ENCODE peak calls at places on chromosomes 2 and 18, in five cellular contexts. One of them, this sample, is unnamed.

GRCh38 chr2:232876071-232876977 is 6.3 kb downstream of the SNORC start:
- DNase-seq in stimulated activated CD4-positive, alpha-beta T cell treated with anti-CD3 and anti-CD28 coated beads, Interleukin-15, amount 100 ng/mL, for 48 hours: no peak
- DNase-seq in T-helper 2 cell: no peak
- DNase-seq in HAP-1: peak
- DNase-seq in ELF-1: no peak
- DNase-seq in this sample: peak

GRCh38 chr2:207437136-207437856 is 92.5 kb upstream of the CREB1 start:
- DNase-seq in ELF-1: no peak
- DNase-seq in T-helper 2 cell: no peak
- DNase-seq in stimulated activated CD4-positive, alpha-beta T cell treated with anti-CD3 and anti-CD28 coated beads, Interleukin-15, amount 100 ng/mL, for 48 hours: no peak
- DNase-seq in HAP-1: no peak
- DNase-seq in this sample: no peak

GRCh38 chr2:232300894-232301387 is 77.6 kb upstream of the ALPP start:
- DNase-seq in stimulated activated CD4-positive, alpha-beta T cell treated with anti-CD3 and anti-CD28 coated beads, Interleukin-15, amount 100 ng/mL, for 48 hours: no peak
- DNase-seq in ELF-1: no peak
- DNase-seq in HAP-1: no peak
- DNase-seq in T-helper 2 cell: no peak
- DNase-seq in this sample: no peak

GRCh38 chr2:11533278-11534077 is at the start of gene GREB1:
- DNase-seq in T-helper 2 cell: no peak
- DNase-seq in stimulated activated CD4-positive, alpha-beta T cell treated with anti-CD3 and anti-CD28 coated beads, Interleukin-15, amount 100 ng/mL, for 48 hours: no peak
- DNase-seq in HAP-1: no peak
- DNase-seq in ELF-1: no peak
- DNase-seq in this sample: peak

GRCh38 chr2:40653829-40654228 is 201.9 kb upstream of the SLC8A1 start:
- DNase-seq in HAP-1: no peak
- DNase-seq in stimulated activated CD4-positive, alpha-beta T cell treated with anti-CD3 and anti-CD28 coated beads, Interleukin-15, amount 100 ng/mL, for 48 hours: no peak
- DNase-seq in T-helper 2 cell: no peak
- DNase-seq in ELF-1: no peak
- DNase-seq in this sample: no peak

GRCh38 chr2:15654727-15655073 is 63.0 kb downstream of the DDX1 start:
- DNase-seq in T-helper 2 cell: no peak
- DNase-seq in ELF-1: no peak
- DNase-seq in stimulated activated CD4-positive, alpha-beta T cell treated with anti-CD3 and anti-CD28 coated beads, Interleukin-15, amount 100 ng/mL, for 48 hours: no peak
- DNase-seq in HAP-1: no peak
- DNase-seq in this sample: no peak

GRCh38 chr18:39435986-39436385 is 1870.4 kb upstream of the CELF4 start:
- DNase-seq in ELF-1: no peak
- DNase-seq in T-helper 2 cell: no peak
- DNase-seq in HAP-1: no peak
- DNase-seq in stimulated activated CD4-positive, alpha-beta T cell treated with anti-CD3 and anti-CD28 coated beads, Interleukin-15, amount 100 ng/mL, for 48 hours: no peak
- DNase-seq in this sample: no peak

GRCh38 chr2:176074919-176075425 is 8.8 kb downstream of the EVX2 start:
- DNase-seq in HAP-1: no peak
- DNase-seq in T-helper 2 cell: no peak
- DNase-seq in stimulated activated CD4-positive, alpha-beta T cell treated with anti-CD3 and anti-CD28 coated beads, Interleukin-15, amount 100 ng/mL, for 48 hours: no peak
- DNase-seq in ELF-1: no peak
- DNase-seq in this sample: no peak

GRCh38 chr2:237535385-237536082 is 30.8 kb upstream of the PRLH start:
- DNase-seq in T-helper 2 cell: no peak
- DNase-seq in stimulated activated CD4-positive, alpha-beta T cell treated with anti-CD3 and anti-CD28 coated beads, Interleukin-15, amount 100 ng/mL, for 48 hours: no peak
- DNase-seq in HAP-1: no peak
- DNase-seq in ELF-1: no peak
- DNase-seq in this sample: no peak

GRCh38 chr18:76821875-76822509 is 365 bp upstream of the ZNF236 start:
- DNase-seq in HAP-1: no peak
- DNase-seq in ELF-1: peak
- DNase-seq in T-helper 2 cell: peak
- DNase-seq in stimulated activated CD4-positive, alpha-beta T cell treated with anti-CD3 and anti-CD28 coated beads, Interleukin-15, amount 100 ng/mL, for 48 hours: peak
- DNase-seq in this sample: peak